ENCODE peak calls at places on chromosomes 7 and 10, in four cellular contexts. U is mesendoderm, C is colonic mucosa, E is neuronal stem cell. B is an unnamed sample.

GRCh38 chr10:97204826-97205679 is 19.3 kb upstream of the SLIT1 start:
- DNase-seq in E (no peak), U (no peak), C (no peak), B (no peak)

GRCh38 chr10:26627320-26627719 is 70.2 kb upstream of the PDSS1 start:
- DNase-seq in E (no peak), U (peak), C (no peak), B (no peak)

GRCh38 chr7:100745184-100745583 is 11.8 kb downstream of the ZAN start:
- DNase-seq in E (no peak), C (no peak), U (peak), B (no peak)

GRCh38 chr7:74561898-74562613 is 95.5 kb upstream of the GTF2I start:
- DNase-seq in E (no peak), U (no peak), C (no peak), B (no peak)

GRCh38 chr10:13276749-13277394 is 23.0 kb downstream of the PHYH start:
- DNase-seq in E (no peak), C (no peak), U (no peak), B (no peak)

GRCh38 chr10:5888843-5889623 is 660 bp downstream of the ANKRD16 start:
- DNase-seq in C (peak), E (peak), U (peak), B (peak)

GRCh38 chr7:75924884-75925283 is 9.9 kb downstream of the POR start:
- DNase-seq in C (no peak), U (no peak), E (no peak), B (no peak)

GRCh38 chr7:77460057-77460486 is 43.9 kb upstream of the GSAP start:
- DNase-seq in U (peak), C (peak), E (no peak), B (no peak)

GRCh38 chr10:37754538-37755323 is 102.7 kb downstream of the ZNF248 start:
- DNase-seq in E (no peak), C (peak), U (peak), B (no peak)

GRCh38 chr7:89049043-89049442 is 253.5 kb upstream of the TEX47 start:
- DNase-seq in U (peak), C (no peak), E (no peak), B (no peak)

GRCh38 chr7:106657085-106657991 is 3.6 kb downstream of the CCDC71L start:
- DNase-seq in U (no peak), C (no peak), E (no peak), B (no peak)

GRCh38 chr7:83267141-83267631 is 104.5 kb upstream of the PCLO start:
- DNase-seq in E (no peak), C (no peak), U (peak), B (no peak)

GRCh38 chr10:64261092-64261491 is 739.9 kb downstream of the REEP3 start:
- DNase-seq in U (no peak), E (no peak), C (no peak), B (no peak)

GRCh38 chr7:81491573-81491972 is 278.3 kb downstream of the HGF start:
- DNase-seq in U (no peak), C (no peak), E (no peak), B (no peak)

GRCh38 chr7:108003591-108003935 is 602 bp upstream of the LAMB1 start:
- DNase-seq in E (no peak), C (no peak), U (peak), B (no peak)

GRCh38 chr7:38822556-38822955 is 86.4 kb downstream of the VPS41 start:
- DNase-seq in U (no peak), C (no peak), E (no peak), B (no peak)

GRCh38 chr10:61623101-61623500 is 39.6 kb upstream of the CABCOCO1 start:
- DNase-seq in U (no peak), E (no peak), C (no peak), B (no peak)

GRCh38 chr7:128352138-128352537 is 8.4 kb upstream of the RBM28 start:
- DNase-seq in U (peak), E (peak), C (no peak), B (peak)

GRCh38 chr7:28448708-28449107 is 36.4 kb downstream of the CREB5 start:
- DNase-seq in C (no peak), U (no peak), E (no peak), B (no peak)

GRCh38 chr7:47401571-47402570 is 180.0 kb downstream of the TNS3 start:
- DNase-seq in E (no peak), C (no peak), U (no peak), B (no peak)

GRCh38 chr10:49038711-49039110 is 76.6 kb downstream of the VSTM4 start:
- DNase-seq in C (no peak), U (no peak), E (no peak), B (no peak)

GRCh38 chr10:6738464-6738824 is 158.4 kb upstream of the PRKCQ start:
- DNase-seq in E (no peak), U (peak), C (no peak), B (no peak)

GRCh38 chr10:70715853-70716795 is 43.8 kb downstream of the ADAMTS14 start:
- DNase-seq in U (peak), C (no peak), E (no peak), B (no peak)

GRCh38 chr7:138328215-138328614 is 131.8 kb upstream of the TRIM24 start:
- DNase-seq in E (no peak), U (peak), C (no peak), B (no peak)

DNA sequence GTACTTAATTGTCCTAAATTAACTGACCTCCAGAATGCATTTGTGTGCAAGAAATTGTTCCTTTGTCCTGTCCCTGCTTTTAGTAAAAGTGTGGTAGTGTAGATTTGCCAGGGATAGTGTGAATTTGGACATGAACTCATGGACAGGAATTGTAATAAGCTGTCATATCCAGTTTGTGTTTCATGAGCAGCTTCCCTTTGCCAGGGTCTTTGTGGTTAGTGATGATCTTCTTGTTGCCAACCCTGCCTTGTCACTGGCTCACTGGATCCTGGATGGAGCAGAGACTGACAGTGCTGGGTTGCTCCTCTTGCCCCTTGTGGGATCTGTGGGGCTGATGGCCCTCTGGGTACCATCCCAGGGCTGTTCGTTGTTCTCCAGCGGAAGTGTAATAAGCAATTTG is 110.1 kb downstream of the CCNY start:
- DNase-seq in C (no peak), U (no peak), E (no peak), B (no peak)
- H3K9ac ChIP-seq in C (no peak), U (no peak), E (no peak), B (no peak)

GRCh38 chr10:75468612-75469011 is 37.2 kb downstream of the LRMDA start:
- DNase-seq in E (no peak), U (no peak), C (no peak), B (no peak)
- H3K27ac ChIP-seq in E (no peak), U (no peak), C (no peak), B (no peak)

DNA sequence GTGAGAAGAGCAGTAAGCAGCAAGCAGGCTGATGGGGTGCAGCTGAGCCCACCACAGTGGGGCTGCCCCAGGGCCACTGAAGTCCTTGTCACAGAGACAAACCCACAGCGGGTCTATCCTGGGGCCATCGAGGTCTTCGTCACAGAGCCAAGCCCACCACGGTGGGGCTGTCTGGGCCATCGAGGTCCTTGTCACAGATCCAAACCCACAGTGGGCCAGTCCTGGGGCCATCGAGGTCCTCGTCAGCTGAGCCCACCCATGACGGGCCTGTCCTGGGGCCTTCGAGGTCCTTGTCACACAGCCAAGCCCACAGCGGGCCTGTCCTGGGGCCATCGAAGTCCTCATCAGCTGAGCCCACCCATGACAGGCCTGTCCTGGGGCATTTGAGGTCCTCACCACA is 549.9 kb downstream of the DNAJB6 start:
- DNase-seq in U (no peak), C (no peak), E (no peak), B (no peak)
- H3K9ac ChIP-seq in U (no peak), C (no peak), E (no peak), B (no peak)

GRCh38 chr10:14952851-14953451 is 945 bp downstream of the DCLRE1C start:
- DNase-seq in E (peak), C (no peak), U (peak), B (no peak)

GRCh38 chr10:14958872-14959220 is 342 bp upstream of the MEIG1 start:
- DNase-seq in U (no peak), E (no peak), C (no peak), B (no peak)

GRCh38 chr10:14954001-14954770 is at the start of gene DCLRE1C:
- DNase-seq in C (peak), U (peak), E (peak), B (peak)

GRCh38 chr10:14953452-14954000 is 370 bp downstream of the DCLRE1C start:
- DNase-seq in E (no peak), C (peak), U (peak), B (peak)

GRCh38 chr10:14954934-14955333 is 1.0 kb upstream of the DCLRE1C start:
- DNase-seq in U (no peak), C (no peak), E (no peak), B (no peak)
- H3K27ac ChIP-seq in U (no peak), C (peak), E (no peak), B (no peak)

DNA sequence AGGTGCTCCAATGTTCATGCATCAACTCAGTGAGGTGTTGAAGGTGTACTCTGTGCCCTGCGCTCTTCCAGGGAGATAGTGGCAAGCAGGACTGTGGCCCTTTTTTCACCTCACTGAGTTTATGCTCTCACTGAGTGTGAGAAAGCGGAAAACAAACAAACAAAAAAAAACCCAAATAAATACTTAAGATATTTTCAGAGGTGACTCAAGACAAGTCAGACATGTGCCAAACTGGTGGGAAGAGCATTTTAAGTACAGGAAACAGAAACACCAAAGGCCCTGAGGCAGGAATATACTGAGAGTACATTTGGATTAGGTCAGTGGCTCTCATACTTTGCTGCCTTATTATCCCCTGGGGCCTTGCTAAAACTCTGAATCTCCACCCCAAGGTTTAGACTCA is 111.9 kb upstream of the IGFBP3 start:
- DNase-seq in C (no peak), U (no peak), E (no peak), B (no peak)
- H3K9ac ChIP-seq in C (no peak), U (no peak), E (no peak), B (no peak)

GRCh38 chr7:114085592-114086490 is 167.0 kb upstream of the PPP1R3A start:
- DNase-seq in E (peak), C (peak), U (peak), B (peak)
- H3K27ac ChIP-seq in E (peak), C (peak), U (peak), B (peak)

GRCh38 chr7:977326-978048 is 2.1 kb upstream of the COX19 start:
- DNase-seq in C (peak), U (no peak), E (no peak), B (peak)
- H3K9ac ChIP-seq in C (peak), U (no peak), E (no peak), B (peak)

DNA sequence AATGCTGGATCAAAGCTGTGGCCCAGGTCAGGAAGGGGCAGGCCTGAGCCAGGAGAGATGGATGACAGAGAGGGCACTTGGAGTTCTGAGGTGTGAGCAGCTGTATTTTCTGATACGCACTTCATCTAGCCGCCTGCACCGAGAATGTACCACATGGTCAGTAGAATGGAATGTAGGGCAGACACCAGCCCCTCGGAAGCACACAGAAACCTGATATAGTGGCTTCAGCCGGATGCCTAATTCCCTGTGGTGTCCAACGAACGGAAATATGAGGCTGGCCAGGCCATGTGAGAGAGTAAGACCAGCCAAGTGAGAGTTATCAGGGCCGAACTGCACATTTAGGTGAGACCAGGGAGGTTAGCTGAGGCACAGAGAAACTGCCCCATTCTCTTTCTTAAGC is 46.7 kb upstream of the PLCE1 start:
- DNase-seq in E (no peak), C (no peak), U (peak), B (no peak)
- H3K27ac ChIP-seq in E (no peak), C (no peak), U (no peak), B (no peak)

B was measured in kidney.